ENCODE peak calls at places on chromosome 4, in six cellular contexts. One of them, this sample, is unnamed. For H3K4me1, the result is how much of the 10 kb centered on the place peaks cover.

GRCh38 chr4:126916626-126917140 is 716.1 kb upstream of the INTU start:
- DNase-seq in neural progenitor cell: no peak
- DNase-seq in RWPE2: no peak
- DNase-seq in CD8-positive, alpha-beta T cell: no peak
- DNase-seq in sigmoid colon: no peak
- DNase-seq in IMR-90: peak
- DNase-seq in this sample: no peak

GRCh38 chr4:128315756-128316520 is 28.3 kb upstream of the PGRMC2 start:
- DNase-seq in RWPE2: no peak
- DNase-seq in neural progenitor cell: no peak
- DNase-seq in sigmoid colon: no peak
- DNase-seq in CD8-positive, alpha-beta T cell: no peak
- DNase-seq in IMR-90: no peak
- DNase-seq in this sample: peak

GRCh38 chr4:38675167-38676121 is 11.4 kb downstream of the KLF3 start:
- DNase-seq in RWPE2: no peak
- DNase-seq in CD8-positive, alpha-beta T cell: peak
- DNase-seq in IMR-90: peak
- DNase-seq in neural progenitor cell: peak
- DNase-seq in sigmoid colon: peak
- DNase-seq in this sample: peak

GRCh38 chr4:2286904-2287593 is 25.1 kb upstream of the MXD4 start:
- DNase-seq in sigmoid colon: peak
- DNase-seq in neural progenitor cell: peak
- DNase-seq in IMR-90: peak
- DNase-seq in RWPE2: peak
- DNase-seq in CD8-positive, alpha-beta T cell: no peak
- DNase-seq in this sample: no peak

GRCh38 chr4:143700420-143701352 is at the start of gene FREM3:
- DNase-seq in neural progenitor cell: peak
- DNase-seq in sigmoid colon: no peak
- DNase-seq in RWPE2: no peak
- DNase-seq in CD8-positive, alpha-beta T cell: no peak
- DNase-seq in IMR-90: no peak
- DNase-seq in this sample: peak

GRCh38 chr4:137608085-137608484 is 75.8 kb upstream of the PCDH18 start:
- DNase-seq in neural progenitor cell: no peak
- DNase-seq in sigmoid colon: peak
- DNase-seq in CD8-positive, alpha-beta T cell: no peak
- DNase-seq in RWPE2: no peak
- DNase-seq in IMR-90: no peak
- DNase-seq in this sample: no peak

GRCh38 chr4:156583265-156583664 is 388.3 kb downstream of the PDGFC start:
- DNase-seq in RWPE2: no peak
- DNase-seq in IMR-90: no peak
- DNase-seq in neural progenitor cell: no peak
- DNase-seq in sigmoid colon: no peak
- DNase-seq in CD8-positive, alpha-beta T cell: no peak
- DNase-seq in this sample: no peak

GRCh38 chr4:89836031-89836777 is 757 bp downstream of the SNCA start:
- DNase-seq in sigmoid colon: no peak
- DNase-seq in RWPE2: no peak
- DNase-seq in neural progenitor cell: peak
- DNase-seq in CD8-positive, alpha-beta T cell: no peak
- DNase-seq in IMR-90: no peak
- DNase-seq in this sample: peak

GRCh38 chr4:125582302-125582701 is 267.5 kb downstream of the FAT4 start:
- DNase-seq in IMR-90: peak
- DNase-seq in neural progenitor cell: no peak
- DNase-seq in CD8-positive, alpha-beta T cell: no peak
- DNase-seq in sigmoid colon: no peak
- DNase-seq in RWPE2: no peak
- DNase-seq in this sample: peak

GRCh38 chr4:20464381-20464780 is 212.7 kb downstream of the SLIT2 start:
- DNase-seq in IMR-90: peak
- DNase-seq in neural progenitor cell: no peak
- DNase-seq in sigmoid colon: no peak
- DNase-seq in RWPE2: no peak
- DNase-seq in CD8-positive, alpha-beta T cell: no peak
- DNase-seq in this sample: peak

GRCh38 chr4:1375761-1376322 is 28.8 kb downstream of the UVSSA start:
- DNase-seq in sigmoid colon: peak
- DNase-seq in IMR-90: no peak
- DNase-seq in CD8-positive, alpha-beta T cell: no peak
- DNase-seq in neural progenitor cell: no peak
- DNase-seq in RWPE2: peak
- DNase-seq in this sample: no peak

GRCh38 chr4:17535906-17536305 is 20.9 kb downstream of the CLRN2 start:
- DNase-seq in RWPE2: no peak
- DNase-seq in IMR-90: no peak
- DNase-seq in neural progenitor cell: no peak
- DNase-seq in CD8-positive, alpha-beta T cell: no peak
- DNase-seq in sigmoid colon: no peak
- DNase-seq in this sample: no peak

GRCh38 chr4:94852601-94853000 is 94.8 kb downstream of the BMPR1B start:
- DNase-seq in neural progenitor cell: no peak
- DNase-seq in RWPE2: no peak
- DNase-seq in sigmoid colon: no peak
- DNase-seq in CD8-positive, alpha-beta T cell: no peak
- DNase-seq in IMR-90: no peak
- DNase-seq in this sample: no peak

GRCh38 chr4:147599764-147600163 is 17.4 kb upstream of the TMEM184C start:
- DNase-seq in neural progenitor cell: no peak
- DNase-seq in CD8-positive, alpha-beta T cell: no peak
- DNase-seq in RWPE2: no peak
- DNase-seq in IMR-90: peak
- DNase-seq in sigmoid colon: no peak
- DNase-seq in this sample: no peak

GRCh38 chr4:88616275-88616996 is 24.2 kb downstream of the HERC3 start:
- DNase-seq in neural progenitor cell: no peak
- DNase-seq in IMR-90: peak
- DNase-seq in sigmoid colon: no peak
- DNase-seq in RWPE2: no peak
- DNase-seq in CD8-positive, alpha-beta T cell: no peak
- DNase-seq in this sample: peak

GRCh38 chr4:183422962-183423653 is 21.3 kb upstream of the CDKN2AIP start:
- DNase-seq in IMR-90: peak
- DNase-seq in CD8-positive, alpha-beta T cell: no peak
- DNase-seq in RWPE2: no peak
- DNase-seq in sigmoid colon: no peak
- DNase-seq in neural progenitor cell: no peak
- DNase-seq in this sample: peak

GRCh38 chr4:101419324-101420135 is 72.2 kb upstream of the PPP3CA start:
- DNase-seq in neural progenitor cell: peak
- DNase-seq in IMR-90: peak
- DNase-seq in RWPE2: no peak
- DNase-seq in CD8-positive, alpha-beta T cell: no peak
- DNase-seq in sigmoid colon: no peak
- DNase-seq in this sample: no peak

GRCh38 chr4:22071749-22072148 is 123.2 kb upstream of the KCNIP4 start:
- DNase-seq in IMR-90: no peak
- DNase-seq in RWPE2: no peak
- DNase-seq in CD8-positive, alpha-beta T cell: no peak
- DNase-seq in sigmoid colon: no peak
- DNase-seq in neural progenitor cell: no peak
- DNase-seq in this sample: peak

GRCh38 chr4:39046243-39046642 is 14.0 kb upstream of the TMEM156 start:
- DNase-seq in neural progenitor cell: no peak
- DNase-seq in sigmoid colon: no peak
- DNase-seq in CD8-positive, alpha-beta T cell: no peak
- DNase-seq in RWPE2: peak
- DNase-seq in IMR-90: peak
- DNase-seq in this sample: peak

GRCh38 chr4:144399927-144400326 is 246.0 kb upstream of the HHIP start:
- DNase-seq in neural progenitor cell: no peak
- DNase-seq in CD8-positive, alpha-beta T cell: no peak
- DNase-seq in RWPE2: peak
- DNase-seq in IMR-90: peak
- DNase-seq in sigmoid colon: no peak
- DNase-seq in this sample: peak

GRCh38 chr4:52038109-52038912 is at the start of gene SGCB:
- DNase-seq in CD8-positive, alpha-beta T cell: peak
- DNase-seq in sigmoid colon: peak
- DNase-seq in neural progenitor cell: peak
- DNase-seq in RWPE2: peak
- DNase-seq in IMR-90: peak
- DNase-seq in this sample: no peak

GRCh38 chr4:134905061-134905460 is 703.5 kb upstream of the PABPC4L start:
- DNase-seq in neural progenitor cell: no peak
- DNase-seq in CD8-positive, alpha-beta T cell: no peak
- DNase-seq in RWPE2: no peak
- DNase-seq in sigmoid colon: no peak
- DNase-seq in IMR-90: no peak
- DNase-seq in this sample: no peak

GRCh38 chr4:101835121-101835904 is 44.8 kb downstream of the BANK1 start:
- DNase-seq in sigmoid colon: peak
- DNase-seq in IMR-90: peak
- DNase-seq in CD8-positive, alpha-beta T cell: no peak
- DNase-seq in RWPE2: no peak
- DNase-seq in neural progenitor cell: no peak
- DNase-seq in this sample: peak

GRCh38 chr4:110164251-110164650 is 34.2 kb downstream of the ELOVL6 start:
- DNase-seq in CD8-positive, alpha-beta T cell: no peak
- DNase-seq in sigmoid colon: no peak
- DNase-seq in IMR-90: peak
- DNase-seq in RWPE2: no peak
- DNase-seq in neural progenitor cell: no peak
- DNase-seq in this sample: no peak

GRCh38 chr4:47577779-47578553 is 92.9 kb downstream of the ATP10D start:
- DNase-seq in IMR-90: peak
- DNase-seq in neural progenitor cell: no peak
- DNase-seq in CD8-positive, alpha-beta T cell: no peak
- DNase-seq in RWPE2: no peak
- DNase-seq in sigmoid colon: peak
- DNase-seq in this sample: no peak

GRCh38 chr4:182960228-182960627 is 43.0 kb upstream of the DCTD start:
- DNase-seq in CD8-positive, alpha-beta T cell: no peak
- DNase-seq in sigmoid colon: no peak
- DNase-seq in neural progenitor cell: no peak
- DNase-seq in RWPE2: no peak
- DNase-seq in IMR-90: no peak
- DNase-seq in this sample: no peak

GRCh38 chr4:102641796-102642195 is 119.0 kb downstream of the MANBA start:
- DNase-seq in RWPE2: no peak
- DNase-seq in IMR-90: no peak
- DNase-seq in sigmoid colon: no peak
- DNase-seq in CD8-positive, alpha-beta T cell: no peak
- DNase-seq in neural progenitor cell: no peak
- DNase-seq in this sample: no peak

GRCh38 chr4:77501851-77502250 is 103.8 kb upstream of the CXCL13 start:
- DNase-seq in IMR-90: no peak
- DNase-seq in CD8-positive, alpha-beta T cell: no peak
- DNase-seq in RWPE2: no peak
- DNase-seq in sigmoid colon: no peak
- DNase-seq in neural progenitor cell: no peak
- DNase-seq in this sample: no peak

DNA sequence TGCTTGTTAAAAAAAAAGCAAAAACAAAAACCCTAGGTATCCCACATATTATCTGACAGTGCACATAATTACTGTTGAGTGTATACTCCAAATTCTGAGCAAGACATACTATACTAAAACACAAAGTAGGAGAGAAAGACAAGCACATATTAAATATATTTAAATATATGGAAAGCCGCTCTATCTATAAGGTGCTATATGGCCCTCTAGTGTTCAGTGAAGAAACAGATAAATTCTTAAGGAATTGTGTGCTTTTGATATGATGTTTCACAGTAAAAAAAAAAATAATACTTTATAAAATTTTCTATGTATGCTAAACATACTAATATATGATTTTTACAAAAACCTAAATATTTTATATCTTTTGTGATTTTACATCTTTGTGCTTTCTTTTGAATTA is 137.8 kb downstream of the FBXW7 start:
- DNase-seq in neural progenitor cell: peak
- DNase-seq in IMR-90: peak
- DNase-seq in CD8-positive, alpha-beta T cell: no peak
- DNase-seq in RWPE2: no peak
- DNase-seq in sigmoid colon: no peak
- DNase-seq in this sample: no peak
- TF ChIP-seq CTCF in neural progenitor cell: peak
- TF ChIP-seq CTCF in IMR-90: peak
- TF ChIP-seq CTCF in CD8-positive, alpha-beta T cell: peak
- TF ChIP-seq CTCF in RWPE2: peak
- TF ChIP-seq CTCF in sigmoid colon: peak
- TF ChIP-seq CTCF in this sample: peak

GRCh38 chr4:122796801-122797404 is 29.7 kb upstream of the FGF2 start:
- DNase-seq in IMR-90: peak
- DNase-seq in RWPE2: no peak
- DNase-seq in sigmoid colon: no peak
- DNase-seq in CD8-positive, alpha-beta T cell: no peak
- DNase-seq in neural progenitor cell: no peak
- DNase-seq in this sample: no peak
- H3K27ac ChIP-seq in IMR-90: peak
- H3K27ac ChIP-seq in RWPE2: peak
- H3K27ac ChIP-seq in sigmoid colon: no peak
- H3K27ac ChIP-seq in CD8-positive, alpha-beta T cell: no peak
- H3K27ac ChIP-seq in neural progenitor cell: peak
- H3K27ac ChIP-seq in this sample: no peak

DNA sequence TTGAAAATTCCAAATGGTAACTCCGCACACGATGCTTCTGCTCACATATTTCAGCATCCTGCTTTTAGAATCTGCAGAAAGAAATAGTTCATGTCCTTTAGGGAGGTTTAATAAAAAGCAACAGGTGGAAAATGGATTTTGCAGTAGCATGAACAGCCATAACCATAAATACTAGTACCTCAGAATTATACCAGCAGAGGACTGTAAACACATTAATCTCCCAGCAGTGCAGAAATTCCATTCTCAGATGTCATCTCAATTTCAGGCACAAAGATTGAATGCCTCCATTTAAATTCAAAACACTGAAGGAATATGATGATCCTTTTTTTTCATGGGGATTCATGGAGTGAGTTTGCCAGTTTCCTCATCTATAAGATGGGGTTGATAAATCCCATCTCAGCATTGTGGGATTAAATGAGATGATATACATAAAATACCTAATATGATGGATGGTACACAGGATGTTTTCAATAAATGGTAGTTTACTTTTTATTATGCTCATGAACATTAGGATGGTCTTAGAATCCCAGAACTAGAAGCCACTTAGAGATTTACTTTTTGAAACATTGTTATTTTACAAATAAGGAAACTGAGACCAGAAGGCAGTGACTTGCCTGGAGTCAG is 578 bp upstream of the LIMCH1 start:
- DNase-seq in RWPE2: no peak
- DNase-seq in neural progenitor cell: no peak
- DNase-seq in IMR-90: no peak
- DNase-seq in sigmoid colon: no peak
- DNase-seq in CD8-positive, alpha-beta T cell: no peak
- DNase-seq in this sample: no peak
- H3K4me1 ChIP-seq in RWPE2: half or more
- H3K4me1 ChIP-seq in neural progenitor cell: under half
- H3K4me1 ChIP-seq in IMR-90: under half
- H3K4me1 ChIP-seq in sigmoid colon: under half
- H3K4me1 ChIP-seq in CD8-positive, alpha-beta T cell: under half
- H3K4me1 ChIP-seq in this sample: under half

GRCh38 chr4:98026362-98026761 is 116.9 kb downstream of the STPG2 start:
- DNase-seq in RWPE2: no peak
- DNase-seq in CD8-positive, alpha-beta T cell: no peak
- DNase-seq in IMR-90: no peak
- DNase-seq in neural progenitor cell: no peak
- DNase-seq in sigmoid colon: no peak
- DNase-seq in this sample: no peak

GRCh38 chr4:98030059-98030458 is 113.2 kb downstream of the STPG2 start:
- DNase-seq in neural progenitor cell: no peak
- DNase-seq in IMR-90: no peak
- DNase-seq in sigmoid colon: no peak
- DNase-seq in RWPE2: no peak
- DNase-seq in CD8-positive, alpha-beta T cell: no peak
- DNase-seq in this sample: no peak

GRCh38 chr4:98027827-98028226 is 115.4 kb downstream of the STPG2 start:
- DNase-seq in CD8-positive, alpha-beta T cell: no peak
- DNase-seq in RWPE2: no peak
- DNase-seq in IMR-90: no peak
- DNase-seq in neural progenitor cell: peak
- DNase-seq in sigmoid colon: no peak
- DNase-seq in this sample: peak
- TF ChIP-seq CTCF in CD8-positive, alpha-beta T cell: no peak
- TF ChIP-seq CTCF in RWPE2: peak
- TF ChIP-seq CTCF in IMR-90: no peak
- TF ChIP-seq CTCF in neural progenitor cell: peak
- TF ChIP-seq CTCF in sigmoid colon: no peak
- TF ChIP-seq CTCF in this sample: peak

This sample was measured in foreskin keratinocyte.